ENCODE peak calls at places on chromosome 17, in four cellular contexts. Q is ACHN; B is AG09319; P is activated CD4-positive, alpha-beta T cell treated with anti-CD3 and anti-CD28 coated beads for 24 hours. A is an unnamed sample.

GRCh38 chr17:42674755-42675347 is 1.9 kb downstream of the PLEKHH3 start:
- DNase-seq in Q (peak; percentile 3), B (no peak), P (no peak), A (no peak)

GRCh38 chr17:28541439-28541838 is 11.0 kb downstream of the UNC119 start:
- DNase-seq in Q (no peak), B (no peak), P (no peak), A (no peak)

GRCh38 chr17:77420804-77421634 is 280.2 kb downstream of the SEC14L1 start:
- DNase-seq in Q (no peak), B (peak; percentile 67), P (no peak), A (no peak)

GRCh38 chr17:12996357-12996756 is 21.5 kb downstream of the ELAC2 start:
- DNase-seq in Q (no peak), B (no peak), P (no peak), A (no peak)

GRCh38 chr17:1643293-1643998 is 2.1 kb downstream of the SCARF1 start:
- DNase-seq in Q (peak; percentile 33), B (no peak), P (peak; percentile 16), A (no peak)

GRCh38 chr17:29734640-29735039 is 111.9 kb upstream of the CORO6 start:
- DNase-seq in Q (no peak), B (no peak), P (no peak), A (no peak)

GRCh38 chr17:64063766-64064224 is 43.4 kb upstream of the ICAM2 start:
- DNase-seq in Q (peak; percentile 35), B (no peak), P (peak; percentile 34), A (no peak)

GRCh38 chr17:19482571-19482970 is 51.1 kb upstream of the SLC47A1 start:
- DNase-seq in Q (no peak), B (no peak), P (no peak), A (no peak)

GRCh38 chr17:75191584-75191983 is 8.8 kb upstream of the SUMO2 start:
- DNase-seq in Q (peak; percentile 61), B (no peak), P (no peak), A (no peak)

GRCh38 chr17:41777579-41778188 is 8.8 kb downstream of the JUP start:
- DNase-seq in Q (peak; percentile 77), B (peak; percentile 69), P (no peak), A (peak; percentile 54)

GRCh38 chr17:82239926-82240505 is 11.2 kb downstream of the SLC16A3 start:
- DNase-seq in Q (no peak), B (no peak), P (no peak), A (no peak)

GRCh38 chr17:36594626-36595401 is 3.1 kb downstream of the DHRS11 start:
- DNase-seq in Q (no peak), B (no peak), P (no peak), A (no peak)

GRCh38 chr17:57911834-57912673 is 43.2 kb downstream of the CUEDC1 start:
- DNase-seq in Q (no peak), B (no peak), P (no peak), A (peak; percentile 95)

GRCh38 chr17:68382582-68383085 is 74.7 kb downstream of the WIPI1 start:
- DNase-seq in Q (no peak), B (no peak), P (no peak), A (no peak)

GRCh38 chr17:45296003-45296832 is 20.6 kb downstream of the MAP3K14 start:
- DNase-seq in Q (no peak), B (no peak), P (no peak), A (no peak)

GRCh38 chr17:33145941-33146340 is 147.2 kb downstream of the ASIC2 start:
- DNase-seq in Q (no peak), B (no peak), P (no peak), A (no peak)

GRCh38 chr17:78781339-78782304 is at the start of gene CYTH1:
- DNase-seq in Q (peak; percentile 31), B (no peak), P (no peak), A (peak; percentile 44)

GRCh38 chr17:61517843-61518606 is 65.8 kb downstream of the TBX4 start:
- DNase-seq in Q (no peak), B (no peak), P (no peak), A (no peak)

GRCh38 chr17:30558313-30559195 is 81.3 kb downstream of the GOSR1 start:
- DNase-seq in Q (no peak), B (no peak), P (no peak), A (no peak)

GRCh38 chr17:68431661-68432071 is 25.6 kb downstream of the WIPI1 start:
- DNase-seq in Q (peak; percentile 29), B (no peak), P (no peak), A (no peak)

GRCh38 chr17:76515291-76515949 is 14.2 kb upstream of the RHBDF2 start:
- DNase-seq in Q (peak; percentile 82), B (peak; percentile 99), P (peak; percentile 58), A (no peak)

GRCh38 chr17:72077326-72077960 is 43.4 kb upstream of the SOX9 start:
- DNase-seq in Q (no peak), B (no peak), P (no peak), A (no peak)

GRCh38 chr17:17693253-17693954 is 12.1 kb downstream of the RAI1 start:
- DNase-seq in Q (no peak), B (no peak), P (no peak), A (peak; percentile 86)

GRCh38 chr17:62630365-62631085 is 3.1 kb downstream of the MRC2 start:
- DNase-seq in Q (no peak), B (no peak), P (no peak), A (no peak)

GRCh38 chr17:1179635-1180433 is at the start of gene ABR:
- DNase-seq in Q (peak; percentile 23), B (no peak), P (no peak), A (peak; percentile 52)

GRCh38 chr17:83119987-83120864 is 40.8 kb downstream of the METRNL start:
- DNase-seq in Q (no peak), B (no peak), P (no peak), A (no peak)

GRCh38 chr17:59848385-59848668 is 44.4 kb downstream of the TUBD1 start:
- DNase-seq in Q (no peak), B (no peak), P (no peak), A (no peak)

GRCh38 chr17:44314869-44315661 is 6.7 kb downstream of the RUNDC3A start:
- DNase-seq in Q (peak; percentile 65), B (no peak), P (peak; percentile 49), A (no peak)

GRCh38 chr17:81712468-81713003 is 452 bp downstream of the SLC25A10 start:
- DNase-seq in Q (peak; percentile 53), B (no peak), P (no peak), A (no peak)

GRCh38 chr17:82858376-82859126 is 18.7 kb upstream of the ZNF750 start:
- DNase-seq in Q (no peak), B (no peak), P (no peak), A (no peak)

GRCh38 chr17:52737071-52737470 is 578.6 kb upstream of the CA10 start:
- DNase-seq in Q (no peak), B (no peak), P (no peak), A (no peak)